ENCODE peak calls at places on chromosomes 3 and 15, in nine cellular contexts. F, P, V, S, I, E, L, K and G are unnamed samples.

GRCh38 chr3:113773381-113773780 is 26.5 kb downstream of the ATP6V1A start:
- DNase-seq in I (no peak), K (no peak), L (no peak), F (no peak), P (no peak), V (no peak), S (no peak), E (peak; percentile 41), G (no peak)

GRCh38 chr3:14459787-14460186 is 57.4 kb downstream of the SLC6A6 start:
- DNase-seq in S (no peak), I (no peak), V (no peak), K (no peak), F (no peak), E (no peak), L (no peak), P (no peak), G (no peak)

GRCh38 chr3:56119575-56120349 is 348.5 kb downstream of the ERC2 start:
- DNase-seq in I (peak; percentile 2), L (peak; percentile 51), P (peak; percentile 5), E (peak; percentile 83), S (no peak), F (no peak), K (no peak), V (no peak), G (no peak)

GRCh38 chr3:99418709-99419108 is 219.7 kb upstream of the COL8A1 start:
- DNase-seq in L (no peak), E (no peak), I (no peak), F (no peak), P (no peak), S (no peak), V (no peak), K (no peak), G (no peak)

GRCh38 chr15:48682949-48683651 is 37.6 kb upstream of the FBN1 start:
- DNase-seq in K (no peak), P (peak; percentile 56), S (no peak), F (no peak), I (peak; percentile 87), L (no peak), E (peak; percentile 91), V (peak; percentile 22), G (peak; percentile 69)

GRCh38 chr3:175914785-175915184 is 1055.7 kb downstream of the NAALADL2 start:
- DNase-seq in K (no peak), I (no peak), F (no peak), P (no peak), L (no peak), E (peak; percentile 1), V (no peak), S (no peak), G (no peak)

GRCh38 chr3:108479212-108479611 is 31.2 kb downstream of the MYH15 start:
- DNase-seq in K (no peak), L (no peak), P (peak; percentile 42), V (no peak), I (no peak), E (no peak), S (no peak), F (no peak), G (peak; percentile 28)

GRCh38 chr3:65880350-65880749 is 158.4 kb downstream of the MAGI1 start:
- DNase-seq in P (no peak), V (no peak), L (no peak), I (no peak), S (no peak), K (no peak), F (no peak), E (no peak), G (no peak)

GRCh38 chr3:75737831-75738493 is 47.4 kb downstream of the ZNF717 start:
- DNase-seq in I (no peak), S (no peak), F (no peak), E (peak; percentile 18), P (no peak), K (no peak), L (no peak), V (no peak), G (no peak)

GRCh38 chr3:45343947-45344346 is 44.4 kb upstream of the LARS2 start:
- DNase-seq in L (no peak), K (peak; percentile 44), E (peak; percentile 10), F (peak; percentile 13), S (no peak), P (no peak), I (no peak), V (no peak), G (no peak)

GRCh38 chr15:28930011-28930410 is 44.2 kb downstream of the APBA2 start:
- DNase-seq in S (no peak), E (no peak), P (no peak), K (no peak), L (peak; percentile 18), I (no peak), V (no peak), F (no peak), G (no peak)

DNA sequence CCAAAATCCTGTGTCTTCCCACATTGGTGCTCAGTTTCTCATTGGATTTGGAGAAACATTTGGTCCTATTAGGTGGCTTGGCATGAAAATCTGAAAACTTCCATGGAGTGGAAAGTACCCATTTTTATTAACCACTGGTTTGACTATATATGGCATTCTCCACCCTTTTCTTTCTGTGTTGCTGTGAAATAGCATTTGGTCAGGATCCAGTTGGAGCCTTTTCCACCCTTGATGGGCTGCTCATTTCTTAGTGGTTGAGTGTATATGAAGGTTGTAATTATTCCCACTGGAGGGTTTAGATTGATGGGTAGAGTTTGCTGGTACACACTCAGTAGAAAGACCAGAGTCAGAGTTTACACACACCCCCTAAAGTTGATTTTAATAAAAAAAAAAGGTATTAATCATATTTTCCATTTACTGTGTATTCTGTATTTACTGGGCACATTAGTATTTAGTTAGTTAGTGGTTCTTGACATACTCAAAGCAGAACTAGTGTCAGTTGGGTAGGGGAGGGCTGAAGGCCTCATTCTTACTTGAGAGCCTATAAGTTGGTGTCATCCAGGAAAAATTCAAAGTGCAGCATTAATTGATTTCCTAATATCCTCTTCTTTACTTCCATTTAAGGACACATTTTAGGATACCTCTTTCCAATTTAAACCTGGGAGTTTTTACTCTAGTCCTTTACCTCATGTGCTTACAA is 69.5 kb downstream of the FLNB start:
- DNase-seq in L (no peak), K (no peak), I (no peak), P (no peak), F (no peak), V (no peak), S (no peak), E (no peak), G (no peak)
- TF ChIP-seq CTCF in L (no peak), K (no peak), I (no peak), P (no peak), F (no peak), V (no peak), S (no peak), E (no peak), G (no peak)

GRCh38 chr3:52403955-52404354 is 40.9 kb downstream of the SEMA3G start:
- DNase-seq in I (peak; percentile 36), P (no peak), S (no peak), L (peak; percentile 33), V (no peak), E (no peak), F (no peak), K (no peak), G (no peak)
- H3K9me3 ChIP-seq in I (no peaks in the 10 kb centered on the region), P (no peaks in the 10 kb centered on the region), S (no peaks in the 10 kb centered on the region), L (no peaks in the 10 kb centered on the region), V (no peaks in the 10 kb centered on the region), E (no peaks in the 10 kb centered on the region), F (no peaks in the 10 kb centered on the region), K (no peaks in the 10 kb centered on the region), G (no peaks in the 10 kb centered on the region)

GRCh38 chr3:48558446-48559134 is 2.0 kb upstream of the PFKFB4 start:
- DNase-seq in I (peak; percentile 63), P (no peak), S (no peak), K (no peak), L (no peak), F (no peak), V (peak; percentile 45), E (no peak), G (no peak)

GRCh38 chr3:48560648-48561018 is 2.9 kb downstream of the UCN2 start:
- DNase-seq in V (peak; percentile 59), P (no peak), E (no peak), S (no peak), L (no peak), F (no peak), I (peak; percentile 17), K (no peak), G (no peak)

GRCh38 chr3:48563382-48563918 is at the start of gene UCN2:
- DNase-seq in P (no peak), I (no peak), F (no peak), V (no peak), E (peak; percentile 57), L (no peak), K (no peak), S (no peak), G (no peak)

GRCh38 chr3:48562367-48563095 is 1.1 kb downstream of the UCN2 start:
- DNase-seq in L (no peak), K (no peak), I (no peak), P (no peak), S (no peak), F (no peak), E (no peak), V (no peak), G (no peak)

GRCh38 chr3:48561045-48561736 is 2.4 kb downstream of the UCN2 start:
- DNase-seq in K (peak; percentile 88), I (peak; percentile 56), E (peak; percentile 76), S (no peak), F (peak; percentile 89), V (peak; percentile 59), P (peak; percentile 43), L (peak; percentile 90), G (peak; percentile 45)
- TF ChIP-seq CTCF in K (peak; percentile 47), I (peak; percentile 40), E (peak; percentile 46), S (no peak), F (peak; percentile 48), V (no peak), P (no peak), L (no peak), G (no peak)

DNA sequence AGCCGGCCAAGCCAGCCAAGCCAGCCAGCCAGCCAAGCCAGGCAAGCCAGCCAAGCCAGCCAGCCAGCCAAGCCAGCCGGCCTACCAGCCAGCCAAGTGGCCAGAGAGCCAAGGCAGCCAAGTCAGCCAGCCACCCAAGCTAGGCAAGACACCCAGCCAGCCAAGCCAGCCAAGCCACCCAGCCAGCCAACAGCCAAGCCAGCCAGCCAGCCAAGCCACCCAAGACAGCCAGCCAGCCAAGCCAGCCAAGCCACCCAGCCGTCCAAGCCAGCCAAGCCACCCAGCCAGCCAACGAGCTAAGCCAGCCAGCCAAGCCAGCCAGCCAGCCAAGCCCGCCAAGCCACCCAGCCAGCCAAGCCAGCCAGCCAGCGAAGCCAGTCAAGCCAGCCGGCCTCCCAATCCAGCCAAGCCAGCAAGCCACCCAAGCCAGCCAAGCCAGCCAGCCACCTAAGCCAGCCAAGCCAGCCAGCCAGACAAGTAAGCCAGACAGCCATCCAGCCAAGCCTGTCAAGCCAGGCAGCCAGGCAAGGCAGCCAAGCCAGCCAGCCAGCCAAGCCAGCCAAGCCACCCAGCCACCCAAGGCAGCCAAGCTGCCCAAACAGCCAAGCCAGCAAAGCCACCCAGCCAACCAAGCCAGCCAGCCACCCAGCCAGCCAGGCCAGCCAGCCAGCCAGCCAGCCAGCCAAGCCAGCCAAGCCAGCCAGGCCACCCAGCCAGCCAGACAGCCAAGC is 200.5 kb downstream of the GOLGA6L6 start:
- DNase-seq in L (peak; percentile 95), E (peak; percentile 18), K (peak; percentile 83), P (peak; percentile 76), S (peak; percentile 15), I (no peak), F (peak; percentile 47), V (peak; percentile 76), G (peak; percentile 67)
- H3K9me3 ChIP-seq in L (peaks cover 23% of the 10 kb centered on the region), E (peaks cover 23% of the 10 kb centered on the region), K (peaks cover 77% of the 10 kb centered on the region), P (peaks cover 4% of the 10 kb centered on the region), S (peaks cover 19% of the 10 kb centered on the region), I (no peaks in the 10 kb centered on the region), F (peaks cover 27% of the 10 kb centered on the region), V (peaks cover 13% of the 10 kb centered on the region), G (peaks cover 39% of the 10 kb centered on the region)

GRCh38 chr3:25304916-25305315 is 123.1 kb upstream of the RARB start:
- DNase-seq in K (no peak), F (no peak), S (no peak), E (no peak), V (no peak), P (no peak), L (no peak), I (no peak), G (no peak)
- TF ChIP-seq CTCF in K (peak; percentile 32), F (no peak), S (no peak), E (no peak), V (no peak), P (no peak), L (no peak), I (no peak), G (no peak)